ENCODE peak calls at places on chromosomes 6 and 20, in eight cellular contexts. D is neural crest cell; Y is fibroblast of villous mesenchyme; C is activated T-helper 9 cell treated with anti-CD3 and anti-CD28 coated beads, Interleukin-2, amount 50 U/mL, for 16 hours; V is stimulated activated CD8-positive, alpha-beta memory T cell treated with anti-CD3 and anti-CD28 coated beads, Interleukin-15, amount 100 ng/mL, for 4 hours; A is naive thymus-derived CD8-positive, alpha-beta T cell; U is cardiac fibroblast; F is NCI-H1417. R is an unnamed sample.

GRCh38 chr6:166784691-166785090 is 157.6 kb upstream of the RPS6KA2 start:
- DNase-seq in D (no peak), Y (no peak), C (no peak), V (no peak), A (no peak), U (peak; percentile 22), F (no peak), R (peak; percentile 43)

GRCh38 chr6:125123468-125124249 is 29.9 kb upstream of the TPD52L1 start:
- DNase-seq in D (no peak), Y (no peak), C (no peak), V (no peak), A (no peak), U (no peak), F (no peak), R (peak; percentile 10)

GRCh38 chr20:32241807-32242206 is 34.1 kb downstream of the POFUT1 start:
- DNase-seq in D (no peak), Y (no peak), C (no peak), V (no peak), A (no peak), U (no peak), F (no peak), R (no peak)

GRCh38 chr6:9056556-9056955 is 621.2 kb upstream of the SLC35B3 start:
- DNase-seq in D (no peak), Y (no peak), C (no peak), V (no peak), A (no peak), U (no peak), F (no peak), R (no peak)

GRCh38 chr6:118650500-118651281 is 700 bp downstream of the CEP85L start:
- DNase-seq in D (peak; percentile 37), Y (peak; percentile 58), C (peak; percentile 22), V (no peak), A (peak; percentile 57), U (peak; percentile 61), F (peak; percentile 86), R (peak; percentile 45)

GRCh38 chr6:136250686-136251008 is 536 bp upstream of the MTFR2 start:
- DNase-seq in D (no peak), Y (no peak), C (no peak), V (no peak), A (no peak), U (no peak), F (no peak), R (no peak)

GRCh38 chr6:68159433-68159832 is 475.6 kb upstream of the ADGRB3 start:
- DNase-seq in D (no peak), Y (no peak), C (no peak), V (no peak), A (no peak), U (no peak), F (no peak), R (no peak)

GRCh38 chr6:42820509-42821340 is 38.9 kb downstream of the BICRAL start:
- DNase-seq in D (no peak), Y (no peak), C (no peak), V (no peak), A (no peak), U (no peak), F (no peak), R (no peak)

GRCh38 chr6:4840169-4840568 is 64.0 kb downstream of the CDYL start:
- DNase-seq in D (no peak), Y (no peak), C (no peak), V (no peak), A (no peak), U (no peak), F (no peak), R (no peak)

R was measured in fibroblast of mammary gland.